ENCODE peak calls at places on chromosomes 3 and 15, in six cellular contexts. One of them, this sample, is unnamed.

GRCh38 chr15:45149060-45149459 is 19.3 kb downstream of the DUOX1 start:
- DNase-seq in SJSA1: no peak
- DNase-seq in iPS-NIHi11: no peak
- DNase-seq in H7: no peak
- DNase-seq in hypothalamus: no peak
- DNase-seq in memory B cell: no peak
- DNase-seq in this sample: no peak

GRCh38 chr3:52194541-52195296 is 3.2 kb upstream of the ALAS1 start:
- DNase-seq in SJSA1: no peak
- DNase-seq in iPS-NIHi11: no peak
- DNase-seq in H7: peak; percentile 18
- DNase-seq in hypothalamus: no peak
- DNase-seq in memory B cell: no peak
- DNase-seq in this sample: no peak

GRCh38 chr15:91469627-91470567 is 369.8 kb downstream of the SV2B start:
- DNase-seq in SJSA1: no peak
- DNase-seq in iPS-NIHi11: no peak
- DNase-seq in H7: no peak
- DNase-seq in hypothalamus: no peak
- DNase-seq in memory B cell: no peak
- DNase-seq in this sample: no peak

GRCh38 chr3:83033123-83033522 is 1271.7 kb upstream of the GBE1 start:
- DNase-seq in SJSA1: no peak
- DNase-seq in iPS-NIHi11: no peak
- DNase-seq in H7: no peak
- DNase-seq in hypothalamus: no peak
- DNase-seq in memory B cell: no peak
- DNase-seq in this sample: no peak

GRCh38 chr3:32583708-32584107 is 13.1 kb upstream of the DYNC1LI1 start:
- DNase-seq in SJSA1: peak; percentile 68
- DNase-seq in iPS-NIHi11: no peak
- DNase-seq in H7: no peak
- DNase-seq in hypothalamus: no peak
- DNase-seq in memory B cell: no peak
- DNase-seq in this sample: no peak

GRCh38 chr3:64144241-64144900 is 80.9 kb downstream of the PRICKLE2 start:
- DNase-seq in SJSA1: no peak
- DNase-seq in iPS-NIHi11: no peak
- DNase-seq in H7: no peak
- DNase-seq in hypothalamus: no peak
- DNase-seq in memory B cell: no peak
- DNase-seq in this sample: no peak

GRCh38 chr3:52402706-52403270 is 42.1 kb downstream of the SEMA3G start:
- DNase-seq in SJSA1: no peak
- DNase-seq in iPS-NIHi11: no peak
- DNase-seq in H7: peak; percentile 35
- DNase-seq in hypothalamus: no peak
- DNase-seq in memory B cell: no peak
- DNase-seq in this sample: no peak

GRCh38 chr3:13069495-13069894 is 3.7 kb downstream of the IQSEC1 start:
- DNase-seq in SJSA1: no peak
- DNase-seq in iPS-NIHi11: no peak
- DNase-seq in H7: no peak
- DNase-seq in hypothalamus: no peak
- DNase-seq in memory B cell: peak; percentile 38
- DNase-seq in this sample: no peak

GRCh38 chr3:144821583-144821982 is 850.0 kb downstream of the DIPK2A start:
- DNase-seq in SJSA1: no peak
- DNase-seq in iPS-NIHi11: no peak
- DNase-seq in H7: no peak
- DNase-seq in hypothalamus: no peak
- DNase-seq in memory B cell: no peak
- DNase-seq in this sample: no peak

GRCh38 chr3:16106050-16106449 is 68.4 kb upstream of the GALNT15 start:
- DNase-seq in SJSA1: no peak
- DNase-seq in iPS-NIHi11: no peak
- DNase-seq in H7: no peak
- DNase-seq in hypothalamus: no peak
- DNase-seq in memory B cell: no peak
- DNase-seq in this sample: no peak

GRCh38 chr15:33154366-33155166 is 39.9 kb downstream of the FMN1 start:
- DNase-seq in SJSA1: no peak
- DNase-seq in iPS-NIHi11: no peak
- DNase-seq in H7: no peak
- DNase-seq in hypothalamus: no peak
- DNase-seq in memory B cell: no peak
- DNase-seq in this sample: no peak

This sample was measured in breast epithelium.